ENCODE peak calls at places on chromosome 16, in seven cellular contexts. V is anterior cingulate cortex, D is kidney epithelial cell, B is left colon, Q is NB4, Z is AG20443, A is tibial nerve. T is an unnamed sample.

GRCh38 chr16:88769617-88770458 is 15.2 kb downstream of the PIEZO1 start:
- DNase-seq in V (no peak), D (no peak), B (peak; percentile 76), Q (peak; percentile 94), Z (peak; percentile 46), A (no peak), T (peak; percentile 42)

GRCh38 chr16:85508993-85509392 is 104.1 kb upstream of the GSE1 start:
- DNase-seq in V (no peak), D (no peak), B (no peak), Q (no peak), Z (no peak), A (no peak), T (no peak)

GRCh38 chr16:87238371-87238715 is 78.8 kb downstream of the C16orf95 start:
- DNase-seq in V (no peak), D (no peak), B (no peak), Q (no peak), Z (no peak), A (no peak), T (no peak)

GRCh38 chr16:24754543-24754942 is 25.1 kb downstream of the TNRC6A start:
- DNase-seq in V (no peak), D (no peak), B (no peak), Q (no peak), Z (no peak), A (no peak), T (no peak)

GRCh38 chr16:86120982-86121242 is 221.9 kb downstream of the IRF8 start:
- DNase-seq in V (no peak), D (no peak), B (no peak), Q (no peak), Z (no peak), A (no peak), T (no peak)

GRCh38 chr16:55302635-55303034 is 21.4 kb upstream of the IRX6 start:
- DNase-seq in V (no peak), D (no peak), B (no peak), Q (no peak), Z (no peak), A (no peak), T (no peak)

GRCh38 chr16:24800586-24800985 is 45.2 kb upstream of the SLC5A11 start:
- DNase-seq in V (no peak), D (peak; percentile 39), B (no peak), Q (no peak), Z (peak; percentile 36), A (no peak), T (peak; percentile 79)

GRCh38 chr16:27769561-27770222 is 219.7 kb downstream of the KATNIP start:
- DNase-seq in V (no peak), D (peak; percentile 82), B (no peak), Q (no peak), Z (peak; percentile 53), A (no peak), T (peak; percentile 71)

GRCh38 chr16:89100601-89101302 is 7.1 kb downstream of the ACSF3 start:
- DNase-seq in V (no peak), D (no peak), B (no peak), Q (no peak), Z (no peak), A (no peak), T (no peak)

GRCh38 chr16:30761427-30761927 is 385 bp downstream of the CFAP119 start:
- DNase-seq in V (peak; percentile 34), D (no peak), B (no peak), Q (peak; percentile 83), Z (no peak), A (no peak), T (peak; percentile 36)

GRCh38 chr16:50519001-50519400 is 29.2 kb upstream of the NKD1 start:
- DNase-seq in V (no peak), D (no peak), B (no peak), Q (no peak), Z (no peak), A (no peak), T (no peak)

GRCh38 chr16:64196444-64196843 is 925.4 kb downstream of the CDH11 start:
- DNase-seq in V (no peak), D (no peak), B (no peak), Q (no peak), Z (no peak), A (no peak), T (no peak)

GRCh38 chr16:610513-611381 is 20.0 kb upstream of the WFIKKN1 start:
- DNase-seq in V (peak; percentile 73), D (no peak), B (no peak), Q (no peak), Z (peak; percentile 68), A (no peak), T (peak; percentile 83)

GRCh38 chr16:56356276-56357241 is 68.8 kb downstream of the AMFR start:
- DNase-seq in V (peak; percentile 74), D (peak; percentile 50), B (peak; percentile 66), Q (peak; percentile 83), Z (peak; percentile 97), A (peak; percentile 67), T (peak; percentile 67)

GRCh38 chr16:7140899-7141298 is 191.7 kb upstream of the RBFOX1 start:
- DNase-seq in V (peak; percentile 10), D (peak; percentile 0), B (no peak), Q (peak; percentile 1), Z (no peak), A (no peak), T (no peak)

GRCh38 chr16:23072084-23072599 is 77.1 kb downstream of the USP31 start:
- DNase-seq in V (no peak), D (no peak), B (peak; percentile 80), Q (no peak), Z (peak; percentile 61), A (peak; percentile 49), T (peak; percentile 82)

GRCh38 chr16:11349599-11350276 is 4.5 kb downstream of the RMI2 start:
- DNase-seq in V (peak; percentile 35), D (no peak), B (peak; percentile 64), Q (peak; percentile 84), Z (peak; percentile 75), A (peak; percentile 57), T (peak; percentile 88)

GRCh38 chr16:48318630-48319029 is 66.6 kb downstream of the SIAH1 start:
- DNase-seq in V (peak; percentile 34), D (no peak), B (no peak), Q (peak; percentile 78), Z (peak; percentile 14), A (no peak), T (no peak)

GRCh38 chr16:57977418-57978069 is 6.6 kb upstream of the CNGB1 start:
- DNase-seq in V (no peak), D (no peak), B (no peak), Q (peak; percentile 39), Z (no peak), A (no peak), T (no peak)

GRCh38 chr16:84443166-84443802 is 61.2 kb downstream of the MEAK7 start:
- DNase-seq in V (no peak), D (no peak), B (peak; percentile 80), Q (no peak), Z (no peak), A (no peak), T (no peak)

GRCh38 chr16:2296662-2297505 is 29.0 kb upstream of the RNPS1 start:
- DNase-seq in V (no peak), D (no peak), B (no peak), Q (peak; percentile 56), Z (peak; percentile 66), A (no peak), T (no peak)

T was measured in mammary epithelial cell.